ENCODE peak calls at places on chromosomes 12 and 14, in seven cellular contexts. O is CD8-positive, alpha-beta T cell; U is choroid plexus epithelial cell; Z is AG10803; T is BJ; E is AG04450; R is astrocyte of the cerebellum. B is an unnamed sample.

GRCh38 chr14:24277606-24278321 is 6.4 kb upstream of the RABGGTA start:
- DNase-seq in E (no peak), U (no peak), T (no peak), O (no peak), R (no peak), Z (no peak), B (no peak)

GRCh38 chr14:35897616-35898111 is 71.5 kb downstream of the BRMS1L start:
- DNase-seq in T (no peak), Z (no peak), U (no peak), O (no peak), E (no peak), R (no peak), B (no peak)

GRCh38 chr12:65598688-65599087 is 225.6 kb upstream of the HMGA2 start:
- DNase-seq in O (no peak), E (no peak), R (no peak), Z (no peak), T (no peak), U (no peak), B (no peak)

GRCh38 chr14:51014086-51014485 is 69.8 kb upstream of the PYGL start:
- DNase-seq in R (peak), U (peak), T (peak), O (no peak), Z (peak), E (peak), B (peak)

GRCh38 chr12:97912943-97913342 is 450.3 kb downstream of the RMST start:
- DNase-seq in U (no peak), R (no peak), O (no peak), E (no peak), T (no peak), Z (peak), B (peak)

GRCh38 chr12:70609739-70610491 is 27.3 kb downstream of the PTPRB start:
- DNase-seq in E (no peak), Z (peak), O (no peak), R (no peak), T (no peak), U (no peak), B (peak)

GRCh38 chr14:102722646-102723045 is 54.6 kb upstream of the TRAF3 start:
- DNase-seq in T (no peak), R (no peak), E (no peak), O (no peak), U (no peak), Z (no peak), B (no peak)

GRCh38 chr14:52596861-52597260 is 44.2 kb downstream of the GPR137C start:
- DNase-seq in Z (no peak), U (no peak), O (no peak), T (no peak), R (no peak), E (no peak), B (peak)

GRCh38 chr12:93908846-93909592 is 231.8 kb downstream of the CRADD start:
- DNase-seq in R (no peak), E (no peak), O (no peak), Z (peak), T (no peak), U (peak), B (peak)

GRCh38 chr12:110100315-110100970 is 23.7 kb upstream of the IFT81 start:
- DNase-seq in O (peak), T (no peak), E (peak), U (peak), Z (peak), R (peak), B (peak)

GRCh38 chr12:47277972-47278448 is 198.3 kb upstream of the AMIGO2 start:
- DNase-seq in T (peak), O (no peak), R (peak), Z (peak), E (peak), U (peak), B (peak)

GRCh38 chr12:113092478-113093408 is 36.2 kb downstream of the DTX1 start:
- DNase-seq in Z (no peak), T (no peak), O (no peak), R (no peak), E (no peak), U (peak), B (no peak)

GRCh38 chr12:65703176-65703575 is 121.1 kb upstream of the HMGA2 start:
- DNase-seq in O (no peak), T (no peak), U (no peak), Z (no peak), R (no peak), E (no peak), B (no peak)

GRCh38 chr14:77607741-77608302 is 8.6 kb downstream of the SPTLC2 start:
- DNase-seq in Z (no peak), O (no peak), R (no peak), U (no peak), T (no peak), E (no peak), B (no peak)

GRCh38 chr14:104314251-104314941 is 176.0 kb downstream of the KIF26A start:
- DNase-seq in O (no peak), R (no peak), E (no peak), Z (no peak), U (no peak), T (no peak), B (no peak)

GRCh38 chr14:21023817-21024667 is 819 bp downstream of the NDRG2 start:
- DNase-seq in R (no peak), T (no peak), O (no peak), U (no peak), Z (no peak), E (no peak), B (no peak)

GRCh38 chr14:44586910-44587309 is 79.8 kb upstream of the FSCB start:
- DNase-seq in T (no peak), E (no peak), U (no peak), Z (no peak), O (no peak), R (no peak), B (no peak)

GRCh38 chr12:724194-724855 is 28.1 kb upstream of the WNK1 start:
- DNase-seq in R (no peak), O (no peak), T (no peak), Z (no peak), E (no peak), U (peak), B (no peak)

GRCh38 chr14:68285421-68286179 is 466.0 kb downstream of the RAD51B start:
- DNase-seq in Z (peak), U (no peak), T (no peak), O (peak), E (no peak), R (no peak), B (peak)

GRCh38 chr12:31326689-31327659 is 1.0 kb upstream of the SINHCAF start:
- DNase-seq in R (no peak), E (no peak), Z (no peak), O (no peak), U (peak), T (no peak), B (no peak)

GRCh38 chr14:67457782-67458181 is 30.7 kb downstream of the TMEM229B start:
- DNase-seq in R (no peak), E (no peak), O (no peak), Z (no peak), T (no peak), U (peak), B (no peak)

GRCh38 chr12:58914457-58914856 is 5.8 kb downstream of the LRIG3 start:
- DNase-seq in Z (no peak), U (no peak), O (no peak), E (no peak), T (no peak), R (no peak), B (no peak)

GRCh38 chr14:60151715-60152114 is 13.5 kb downstream of the DHRS7 start:
- DNase-seq in R (no peak), U (peak), O (peak), T (peak), Z (peak), E (peak), B (peak)

GRCh38 chr12:26614217-26614616 is 218.8 kb downstream of the ITPR2 start:
- DNase-seq in T (no peak), E (no peak), R (no peak), O (no peak), Z (peak), U (peak), B (peak)

GRCh38 chr14:63737582-63738006 is 9.7 kb upstream of the SGPP1 start:
- DNase-seq in Z (peak), U (peak), T (no peak), R (no peak), O (no peak), E (no peak), B (no peak)

GRCh38 chr14:71594828-71595227 is 337.4 kb upstream of the RGS6 start:
- DNase-seq in Z (peak), T (no peak), E (no peak), U (peak), O (no peak), R (no peak), B (peak)

GRCh38 chr14:101055776-101056374 is 152.4 kb upstream of the RTL1 start:
- DNase-seq in U (no peak), E (no peak), O (no peak), Z (no peak), R (no peak), T (no peak), B (peak)

GRCh38 chr12:132276720-132277373 is 52.5 kb downstream of the GALNT9 start:
- DNase-seq in T (no peak), Z (no peak), O (no peak), R (no peak), E (no peak), U (no peak), B (no peak)

GRCh38 chr12:91991397-91992187 is 154.1 kb downstream of the BTG1 start:
- DNase-seq in U (peak), O (no peak), E (no peak), Z (no peak), R (no peak), T (no peak), B (peak)
- TF ChIP-seq CTCF in U (no peak), O (peak), E (no peak), Z (no peak), R (no peak), T (no peak), B (no peak)

GRCh38 chr12:51848843-51849735 is 571 bp upstream of the FIGNL2 start:
- DNase-seq in R (no peak), T (no peak), O (no peak), Z (no peak), E (no peak), U (no peak), B (no peak)

GRCh38 chr12:51850081-51850932 is 1.8 kb upstream of the FIGNL2 start:
- DNase-seq in Z (no peak), U (no peak), R (no peak), E (no peak), T (no peak), O (no peak), B (no peak)

GRCh38 chr12:51846911-51847829 is 1.3 kb downstream of the FIGNL2 start:
- DNase-seq in R (no peak), O (peak), T (no peak), U (no peak), Z (no peak), E (no peak), B (no peak)

GRCh38 chr12:51846209-51846779 is 2.2 kb downstream of the FIGNL2 start:
- DNase-seq in O (no peak), Z (no peak), E (no peak), R (no peak), U (no peak), T (no peak), B (no peak)

DNA sequence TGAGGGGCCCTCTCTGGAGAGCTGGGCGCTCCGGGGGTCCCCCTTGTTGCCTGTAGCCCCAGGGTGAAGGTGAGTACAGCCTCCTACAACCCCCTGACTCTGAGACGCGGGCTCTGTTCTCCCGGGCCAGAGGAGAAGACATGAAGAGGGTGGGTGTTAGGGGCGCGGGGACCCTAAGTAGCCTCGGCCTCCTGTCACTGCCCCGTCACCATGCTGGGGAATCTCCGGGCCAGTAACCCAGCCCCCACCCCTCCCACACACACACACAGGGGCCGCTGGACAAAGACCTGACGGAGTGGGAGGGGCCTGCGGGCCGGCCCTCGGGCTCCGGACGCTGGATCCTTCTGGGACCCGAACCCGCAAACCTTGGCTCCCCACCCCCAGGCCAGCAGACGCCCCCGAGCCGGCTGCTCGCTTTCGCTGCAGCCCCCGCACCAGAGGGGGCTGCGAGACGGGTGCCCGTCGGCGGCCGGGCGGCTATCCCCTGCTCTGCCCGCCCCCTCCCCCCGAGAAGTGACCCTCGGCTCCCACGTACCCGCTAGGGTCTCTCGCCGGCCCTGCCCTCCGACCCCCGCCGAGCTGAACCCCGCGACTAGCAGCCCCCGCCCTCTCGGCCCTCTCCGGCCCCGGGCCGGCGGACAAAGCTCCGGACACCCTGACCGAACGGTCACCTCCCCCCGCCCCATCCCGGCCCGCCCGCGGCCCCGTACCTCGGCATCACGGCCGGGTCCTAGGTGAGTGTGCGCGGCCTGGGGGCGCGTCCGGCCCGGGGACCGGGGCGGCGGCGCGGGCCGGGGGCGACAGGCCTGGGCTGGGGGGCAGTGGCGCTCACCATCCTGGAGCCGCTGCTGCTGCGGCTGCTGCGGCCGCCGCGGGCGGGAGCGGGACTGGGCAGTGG is at the start of gene FIGNL2:
- DNase-seq in R (no peak), U (no peak), E (no peak), T (no peak), O (no peak), Z (no peak), B (no peak)
- H3K4me3 ChIP-seq in R (peak), U (no peak), E (peak), T (peak), O (peak), Z (peak), B (no peak)

GRCh38 chr12:103884316-103884715 is 43.3 kb upstream of the NT5DC3 start:
- DNase-seq in E (peak), U (peak), R (peak), Z (peak), O (peak), T (no peak), B (peak)
- TF ChIP-seq CTCF in E (peak), U (peak), R (peak), Z (peak), O (peak), T (peak), B (peak)

DNA sequence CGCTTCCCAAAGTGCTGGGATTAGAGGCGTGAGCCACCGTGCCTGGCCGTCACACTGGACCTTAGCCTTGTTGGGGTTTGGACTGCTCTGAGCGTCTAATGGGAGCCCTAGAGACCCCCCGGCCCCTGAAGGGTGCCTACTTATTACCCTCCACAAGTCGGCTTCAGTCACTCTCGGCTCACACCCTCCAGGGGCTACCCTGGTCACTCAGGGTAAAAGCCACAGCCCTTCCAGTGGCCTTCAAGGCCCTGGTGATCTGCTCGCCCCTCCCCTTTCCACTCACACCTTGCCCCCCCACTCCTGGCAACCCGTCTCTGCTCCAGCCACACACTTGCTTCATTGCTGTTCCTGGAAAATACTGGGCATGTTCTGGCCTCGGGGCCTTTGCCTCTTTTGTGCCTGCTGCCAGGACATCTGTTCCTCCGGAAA is 3.6 kb upstream of the MORN3 start:
- DNase-seq in E (no peak), O (peak), Z (peak), R (no peak), U (no peak), T (no peak), B (no peak)
- H3K4me3 ChIP-seq in E (no peak), O (peak), Z (no peak), R (peak), U (no peak), T (no peak), B (peak)

GRCh38 chr14:65144170-65144569 is 41.9 kb upstream of the MAX start:
- DNase-seq in U (no peak), E (no peak), Z (no peak), T (no peak), R (no peak), O (no peak), B (no peak)

GRCh38 chr14:65142429-65142828 is 40.1 kb upstream of the MAX start:
- DNase-seq in R (no peak), O (no peak), E (no peak), T (no peak), Z (no peak), U (no peak), B (no peak)

GRCh38 chr14:65137648-65138317 is 35.5 kb upstream of the MAX start:
- DNase-seq in Z (peak), U (no peak), T (no peak), R (no peak), O (no peak), E (no peak), B (peak)

GRCh38 chr14:65141523-65141922 is 39.2 kb upstream of the MAX start:
- DNase-seq in O (no peak), T (no peak), E (no peak), U (no peak), Z (no peak), R (no peak), B (no peak)
- TF ChIP-seq CTCF in O (no peak), T (no peak), E (no peak), U (no peak), Z (no peak), R (no peak), B (no peak)

GRCh38 chr12:18906354-18906753 is 168.4 kb downstream of the CAPZA3 start:
- DNase-seq in O (no peak), U (no peak), R (no peak), T (no peak), E (no peak), Z (no peak), B (no peak)
- H3K4me3 ChIP-seq in O (no peak), U (no peak), R (no peak), T (no peak), E (no peak), Z (no peak), B (no peak)

B was measured in fibroblast of mammary gland.